ENCODE peak calls at places on chromosome 6, in ten cellular contexts. E is astrocyte, L is fibroblast of pulmonary artery, T is dorsolateral prefrontal cortex, Z is breast epithelium, F is left ventricle myocardium inferior, H is fibroblast of lung, C is progenitor cell of endocrine pancreas, A is lower lobe of right lung, V is psoas muscle. D is an unnamed sample.

GRCh38 chr6:148968636-148969270 is 221.9 kb downstream of the UST start:
- DNase-seq in A (no peak), F (no peak), C (no peak), V (no peak), Z (no peak), H (peak), L (no peak), E (peak), T (no peak), D (peak)

GRCh38 chr6:133631421-133631820 is 257.5 kb upstream of the TCF21 start:
- DNase-seq in H (peak), T (no peak), Z (no peak), E (peak), L (peak), A (no peak), C (no peak), V (no peak), F (no peak), D (peak)

GRCh38 chr6:149170564-149171452 is 146.7 kb upstream of the TAB2 start:
- DNase-seq in C (no peak), F (peak), L (no peak), H (peak), E (no peak), Z (no peak), A (no peak), V (peak), T (no peak), D (no peak)

GRCh38 chr6:159075506-159076100 is 30.8 kb upstream of the TAGAP start:
- DNase-seq in C (no peak), F (no peak), H (peak), T (no peak), V (no peak), L (no peak), Z (no peak), A (no peak), E (no peak), D (no peak)

GRCh38 chr6:138620630-138621029 is 121.3 kb upstream of the NHSL1 start:
- DNase-seq in T (no peak), Z (no peak), A (no peak), L (no peak), V (no peak), C (no peak), F (no peak), E (no peak), H (no peak), D (no peak)

GRCh38 chr6:55957961-55958422 is 82.6 kb upstream of the BMP5 start:
- DNase-seq in V (no peak), T (no peak), H (peak), Z (no peak), F (no peak), C (no peak), A (no peak), E (peak), L (peak), D (peak)

GRCh38 chr6:112640895-112641294 is 293.8 kb downstream of the RFPL4B start:
- DNase-seq in L (peak), T (no peak), V (no peak), Z (no peak), H (peak), A (no peak), F (no peak), E (peak), C (no peak), D (peak)

GRCh38 chr6:40950986-40951730 is 87.9 kb downstream of the UNC5CL start:
- DNase-seq in F (no peak), Z (no peak), A (no peak), V (no peak), L (no peak), T (no peak), H (no peak), C (no peak), E (peak), D (peak)

GRCh38 chr6:110822248-110822647 is 7.0 kb upstream of the CDK19 start:
- DNase-seq in H (peak), L (peak), Z (no peak), C (no peak), A (no peak), T (no peak), F (no peak), E (no peak), V (no peak), D (no peak)

GRCh38 chr6:8375916-8376315 is 59.4 kb downstream of the SLC35B3 start:
- DNase-seq in F (no peak), C (no peak), E (no peak), L (no peak), T (no peak), H (no peak), V (no peak), Z (no peak), A (no peak), D (no peak)

GRCh38 chr6:37011656-37012378 is 6.4 kb downstream of the FGD2 start:
- DNase-seq in V (no peak), A (no peak), T (no peak), L (peak), H (peak), F (no peak), Z (no peak), E (peak), C (no peak), D (peak)

GRCh38 chr6:30981942-30982772 is 1.4 kb upstream of the MUC21 start:
- DNase-seq in A (no peak), L (peak), H (peak), V (no peak), T (no peak), Z (peak), F (no peak), E (peak), C (no peak), D (peak)

GRCh38 chr6:19157496-19157895 is 679.7 kb upstream of the ID4 start:
- DNase-seq in Z (no peak), V (no peak), F (no peak), T (no peak), E (peak), L (no peak), C (no peak), H (no peak), A (no peak), D (no peak)

GRCh38 chr6:109184638-109185037 is 89.3 kb downstream of the CEP57L1 start:
- DNase-seq in F (no peak), A (no peak), C (no peak), H (no peak), L (no peak), Z (no peak), E (no peak), V (no peak), T (no peak), D (no peak)

GRCh38 chr6:109186012-109186411 is 90.7 kb downstream of the CEP57L1 start:
- DNase-seq in C (no peak), L (no peak), Z (no peak), A (no peak), E (no peak), T (no peak), V (no peak), F (no peak), H (no peak), D (no peak)

GRCh38 chr6:109182590-109182989 is 87.3 kb downstream of the CEP57L1 start:
- DNase-seq in A (no peak), T (no peak), L (no peak), H (no peak), E (no peak), C (no peak), V (peak), Z (no peak), F (no peak), D (no peak)

GRCh38 chr6:109179507-109179906 is 84.2 kb downstream of the CEP57L1 start:
- DNase-seq in H (no peak), A (no peak), V (no peak), C (no peak), F (no peak), L (no peak), T (no peak), Z (no peak), E (no peak), D (no peak)

GRCh38 chr6:109183109-109183508 is 87.8 kb downstream of the CEP57L1 start:
- DNase-seq in Z (no peak), H (no peak), L (no peak), A (no peak), T (no peak), E (no peak), F (no peak), V (no peak), C (no peak), D (no peak)
- TF ChIP-seq CTCF in Z (no peak), H (no peak), L (no peak), A (no peak), T (no peak), E (no peak), F (no peak), V (no peak), C (no peak), D (no peak)

GRCh38 chr6:53513056-53513455 is 31.8 kb downstream of the GCLC start:
- DNase-seq in H (no peak), C (no peak), L (no peak), E (no peak), A (no peak), F (no peak), V (no peak), Z (no peak), T (no peak), D (no peak)

GRCh38 chr6:53514677-53515076 is 30.2 kb downstream of the GCLC start:
- DNase-seq in H (no peak), V (no peak), Z (no peak), E (no peak), F (no peak), A (no peak), C (no peak), T (no peak), L (no peak), D (no peak)

GRCh38 chr6:53512631-53513030 is 32.3 kb downstream of the GCLC start:
- DNase-seq in Z (no peak), H (no peak), T (no peak), A (no peak), V (no peak), C (no peak), L (no peak), E (no peak), F (no peak), D (no peak)

GRCh38 chr6:53510751-53511150 is 34.1 kb downstream of the GCLC start:
- DNase-seq in E (no peak), A (no peak), F (no peak), L (no peak), C (no peak), T (no peak), V (no peak), Z (no peak), H (no peak), D (no peak)

DNA sequence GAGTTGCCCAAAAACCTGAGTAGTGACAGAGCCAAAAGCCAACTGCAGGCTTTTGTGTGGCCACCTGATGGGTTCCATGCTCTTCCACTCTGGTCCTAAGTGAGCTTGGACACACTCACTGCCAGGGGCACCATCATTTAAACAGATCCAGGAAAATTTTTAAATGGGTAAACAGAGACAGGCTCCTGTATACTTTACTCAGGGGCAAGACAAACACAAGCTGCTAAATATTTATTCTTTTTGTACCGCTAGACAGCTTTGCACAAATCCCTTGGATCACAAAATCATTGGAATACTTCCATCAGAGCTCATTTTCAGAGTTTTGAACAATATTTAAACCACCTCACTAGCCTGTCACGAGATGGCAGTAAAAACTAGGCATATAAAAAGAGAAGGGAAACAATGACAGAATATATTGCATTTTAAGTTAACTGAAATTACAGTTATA is 31.4 kb downstream of the GCLC start:
- DNase-seq in A (no peak), Z (no peak), V (no peak), C (no peak), E (no peak), F (no peak), L (no peak), T (no peak), H (peak), D (no peak)
- TF ChIP-seq CTCF in A (no peak), Z (no peak), V (no peak), C (no peak), E (no peak), F (no peak), L (no peak), T (no peak), H (no peak), D (no peak)

GRCh38 chr6:122289721-122290501 is 109.5 kb upstream of the HSF2 start:
- DNase-seq in H (peak), V (no peak), E (peak), A (no peak), F (no peak), L (peak), T (no peak), Z (no peak), C (no peak), D (peak)
- TF ChIP-seq CTCF in H (peak), V (peak), E (peak), A (no peak), F (peak), L (peak), T (peak), Z (no peak), C (peak), D (peak)

DNA sequence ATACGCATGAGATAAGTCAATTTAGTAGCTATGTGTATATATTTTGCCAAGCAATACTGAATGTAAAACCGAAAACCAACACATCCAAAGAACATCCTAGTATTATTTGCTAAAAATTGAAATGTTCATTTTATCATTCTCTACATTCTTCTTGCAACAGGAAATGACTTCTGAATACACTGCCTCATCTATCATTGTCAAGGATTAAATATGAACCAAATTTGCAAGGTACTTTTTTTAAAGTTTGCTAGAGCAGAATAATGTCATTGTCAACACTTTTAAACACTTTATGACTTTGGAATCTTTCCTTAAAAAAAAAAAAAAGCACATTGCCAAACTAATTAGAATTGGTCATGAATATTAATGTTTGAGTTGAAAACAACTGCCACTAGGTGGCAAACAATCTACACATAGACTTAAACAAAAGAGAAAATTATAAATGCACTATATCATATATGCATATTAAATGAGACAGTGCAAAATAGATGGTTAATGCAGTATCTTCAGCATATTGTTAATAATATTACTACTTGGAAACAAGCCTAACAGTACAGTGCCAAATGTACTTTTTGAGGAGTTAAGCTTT is 32.5 kb upstream of the TMEM244 start:
- DNase-seq in T (no peak), C (no peak), F (no peak), V (no peak), A (no peak), L (peak), Z (no peak), E (peak), H (peak), D (peak)
- TF ChIP-seq CTCF in T (peak), C (peak), F (peak), V (peak), A (peak), L (peak), Z (no peak), E (peak), H (no peak), D (peak)